ENCODE peak calls at places on chromosome 14, in nine cellular contexts. F is HuH-7.5; P is activated naive CD4-positive, alpha-beta T cell; A is PC-9; R is T-cell; Y is HT1080; L is spleen; M is mesendoderm; Q is stimulated activated CD4-positive, alpha-beta T cell treated with anti-CD3 and anti-CD28 coated beads, TNF-alpha, amount 100 ng/mL, for 1 hour. C is an unnamed sample.
A peak's percentile ranks its signal among the peaks of the same experiment; 100 is the strongest.

GRCh38 chr14:100711117-100711462 is 15.6 kb upstream of the DLK1 start:
- DNase-seq in F (no peak), M (no peak), L (no peak), Y (no peak), A (no peak), Q (no peak), R (no peak), P (no peak), C (no peak)

GRCh38 chr14:45361727-45362126 is 108.7 kb upstream of the MIS18BP1 start:
- DNase-seq in F (no peak), Y (no peak), L (no peak), P (no peak), A (no peak), Q (no peak), M (no peak), R (no peak), C (no peak)

GRCh38 chr14:93759781-93760307 is 28.4 kb downstream of the PRIMA1 start:
- DNase-seq in R (no peak), M (no peak), Q (no peak), Y (no peak), L (no peak), P (no peak), A (no peak), F (no peak), C (no peak)

GRCh38 chr14:104209985-104210520 is 71.7 kb downstream of the KIF26A start:
- DNase-seq in L (peak; percentile 67), Y (no peak), R (no peak), M (no peak), F (no peak), Q (no peak), A (no peak), P (no peak), C (no peak)

GRCh38 chr14:63308723-63309317 is 9.9 kb downstream of the GPHB5 start:
- DNase-seq in Y (no peak), L (no peak), Q (no peak), A (no peak), R (no peak), P (no peak), F (peak; percentile 23), M (peak; percentile 70), C (peak; percentile 83)

GRCh38 chr14:39228509-39229221 is 5.0 kb upstream of the MIA2 start:
- DNase-seq in R (no peak), P (no peak), M (peak; percentile 7), F (no peak), L (no peak), Q (no peak), Y (no peak), A (no peak), C (no peak)

GRCh38 chr14:21241218-21241819 is 27.9 kb downstream of the HNRNPC start:
- DNase-seq in R (no peak), A (no peak), P (no peak), Y (no peak), F (no peak), L (no peak), Q (no peak), M (no peak), C (peak; percentile 39)

GRCh38 chr14:34436960-34437728 is 24.9 kb downstream of the SPTSSA start:
- DNase-seq in L (no peak), F (no peak), A (no peak), M (no peak), R (no peak), P (no peak), Y (no peak), Q (no peak), C (no peak)

GRCh38 chr14:99037777-99038176 is 234.2 kb downstream of the BCL11B start:
- DNase-seq in Q (no peak), P (no peak), R (no peak), Y (peak; percentile 7), L (no peak), F (no peak), M (peak; percentile 46), A (no peak), C (peak; percentile 35)

GRCh38 chr14:95497561-95498011 is 18.9 kb downstream of the SYNE3 start:
- DNase-seq in Q (no peak), A (no peak), M (no peak), L (peak; percentile 41), F (no peak), Y (no peak), P (no peak), R (no peak), C (no peak)

GRCh38 chr14:75182820-75183219 is 6.4 kb upstream of the TMED10 start:
- DNase-seq in A (peak; percentile 94), R (no peak), L (no peak), P (no peak), F (no peak), M (no peak), Q (no peak), Y (peak; percentile 32), C (no peak)

C was measured in GM23338.